ENCODE peak calls at places on chromosomes 7 and 10, in four cellular contexts. Z is hepatic stellate cell, R is C1 segment of cervical spinal cord, V is NCI-H1092 treated with DMSO at 0.1 percent for 48 hours. A is an unnamed sample.

GRCh38 chr10:79390551-79391229 is 43.4 kb downstream of the PPIF start:
- DNase-seq in Z (no peak), R (no peak), V (no peak), A (no peak)

GRCh38 chr10:114172241-114172640 is 1.8 kb downstream of the CCDC186 start:
- DNase-seq in Z (no peak), R (no peak), V (no peak), A (no peak)

GRCh38 chr10:11336703-11337102 is 274.7 kb downstream of the USP6NL start:
- DNase-seq in Z (no peak), R (peak; percentile 42), V (no peak), A (no peak)

GRCh38 chr10:29669149-29669548 is 34.4 kb upstream of the SVIL start:
- DNase-seq in Z (no peak), R (no peak), V (no peak), A (no peak)

GRCh38 chr10:12844796-12845524 is 156.6 kb downstream of the CCDC3 start:
- DNase-seq in Z (peak; percentile 64), R (no peak), V (no peak), A (peak; percentile 45)

GRCh38 chr10:32905466-32905865 is 52.6 kb downstream of the ITGB1 start:
- DNase-seq in Z (no peak), R (no peak), V (no peak), A (no peak)

GRCh38 chr7:157607218-157607617 is 270.4 kb downstream of the DNAJB6 start:
- DNase-seq in Z (no peak), R (no peak), V (no peak), A (no peak)

GRCh38 chr7:22110227-22110839 is 164.6 kb upstream of the CDCA7L start:
- DNase-seq in Z (peak; percentile 75), R (peak; percentile 55), V (peak; percentile 86), A (peak; percentile 79)

GRCh38 chr7:84336303-84336702 is 141.7 kb upstream of the SEMA3A start:
- DNase-seq in Z (peak; percentile 7), R (no peak), V (no peak), A (no peak)

A was measured in HCEC 1CT.